ENCODE peak calls at places on chromosomes 6 and 20, in six cellular contexts. G, U, P, M, F and E are unnamed samples.

GRCh38 chr6:130147151-130147550 is 75.6 kb downstream of the SAMD3 start:
- DNase-seq in P (no peak), F (no peak), M (no peak), U (no peak), G (no peak), E (no peak)

GRCh38 chr6:44049163-44049988 is 77.9 kb downstream of the MRPL14 start:
- DNase-seq in G (peak; percentile 58), U (no peak), M (no peak), F (peak; percentile 66), P (no peak), E (no peak)

GRCh38 chr20:29689411-29690225 is 1567.8 kb upstream of the DEFB115 start:
- DNase-seq in G (no peak), U (peak; percentile 10), M (no peak), F (peak; percentile 60), P (no peak), E (no peak)

GRCh38 chr6:105192707-105193465 is 13.1 kb upstream of the POPDC3 start:
- DNase-seq in P (no peak), G (peak; percentile 86), M (no peak), F (peak; percentile 65), U (no peak), E (peak; percentile 75)

GRCh38 chr6:62371840-62372239 is 85.8 kb upstream of the KHDRBS2 start:
- DNase-seq in M (no peak), P (no peak), G (no peak), F (no peak), U (no peak), E (no peak)

GRCh38 chr6:9540534-9541126 is 874.2 kb downstream of the TFAP2A start:
- DNase-seq in F (peak; percentile 66), G (peak; percentile 49), M (no peak), U (no peak), P (no peak), E (no peak)

GRCh38 chr20:63177134-63177784 is 38.7 kb downstream of the YTHDF1 start:
- DNase-seq in F (no peak), U (no peak), M (no peak), G (no peak), P (no peak), E (no peak)

GRCh38 chr6:170271771-170272314 is 19.0 kb downstream of the DLL1 start:
- DNase-seq in F (no peak), M (no peak), G (no peak), U (peak; percentile 65), P (no peak), E (no peak)

GRCh38 chr6:153051801-153052200 is 49.3 kb upstream of the MTRF1L start:
- DNase-seq in F (no peak), P (no peak), M (no peak), U (no peak), G (no peak), E (no peak)

GRCh38 chr6:138986578-138986977 is 1.5 kb downstream of the REPS1 start:
- DNase-seq in G (peak; percentile 52), F (no peak), U (no peak), M (no peak), P (no peak), E (no peak)

GRCh38 chr6:125312478-125312877 is 10.7 kb upstream of the HDDC2 start:
- DNase-seq in P (no peak), M (no peak), F (no peak), G (no peak), U (no peak), E (no peak)

GRCh38 chr6:93592417-93592816 is 173.1 kb upstream of the EPHA7 start:
- DNase-seq in U (no peak), G (no peak), P (no peak), M (no peak), F (no peak), E (no peak)

GRCh38 chr6:168825226-168826077 is 384.5 kb downstream of the SMOC2 start:
- DNase-seq in G (no peak), P (no peak), U (no peak), M (no peak), F (no peak), E (no peak)

GRCh38 chr20:35171753-35172433 is at the start of gene PROCR:
- DNase-seq in M (peak; percentile 88), P (peak; percentile 98), U (peak; percentile 5), G (peak; percentile 95), F (peak; percentile 91), E (peak; percentile 57)

GRCh38 chr6:19303381-19303780 is 533.8 kb upstream of the ID4 start:
- DNase-seq in U (no peak), G (peak; percentile 17), P (no peak), F (no peak), M (no peak), E (no peak)

GRCh38 chr6:130385059-130385695 is 19.4 kb downstream of the TMEM200A start:
- DNase-seq in U (no peak), F (peak; percentile 60), G (no peak), P (no peak), M (no peak), E (peak; percentile 52)

GRCh38 chr6:73234732-73235131 is 9.4 kb upstream of the KHDC1L start:
- DNase-seq in P (no peak), U (no peak), M (no peak), G (peak; percentile 60), F (peak; percentile 88), E (peak; percentile 46)

GRCh38 chr6:113495521-113495920 is 361.6 kb upstream of the MARCKS start:
- DNase-seq in F (peak; percentile 88), U (no peak), M (no peak), P (no peak), G (peak; percentile 89), E (peak; percentile 40)

GRCh38 chr20:14984768-14985622 is 647.6 kb upstream of the FLRT3 start:
- DNase-seq in F (no peak), M (no peak), P (no peak), G (peak; percentile 47), U (no peak), E (no peak)

GRCh38 chr20:57704245-57704644 is 5.6 kb downstream of the PMEPA1 start:
- DNase-seq in F (no peak), P (no peak), U (no peak), G (no peak), M (no peak), E (no peak)

DNA sequence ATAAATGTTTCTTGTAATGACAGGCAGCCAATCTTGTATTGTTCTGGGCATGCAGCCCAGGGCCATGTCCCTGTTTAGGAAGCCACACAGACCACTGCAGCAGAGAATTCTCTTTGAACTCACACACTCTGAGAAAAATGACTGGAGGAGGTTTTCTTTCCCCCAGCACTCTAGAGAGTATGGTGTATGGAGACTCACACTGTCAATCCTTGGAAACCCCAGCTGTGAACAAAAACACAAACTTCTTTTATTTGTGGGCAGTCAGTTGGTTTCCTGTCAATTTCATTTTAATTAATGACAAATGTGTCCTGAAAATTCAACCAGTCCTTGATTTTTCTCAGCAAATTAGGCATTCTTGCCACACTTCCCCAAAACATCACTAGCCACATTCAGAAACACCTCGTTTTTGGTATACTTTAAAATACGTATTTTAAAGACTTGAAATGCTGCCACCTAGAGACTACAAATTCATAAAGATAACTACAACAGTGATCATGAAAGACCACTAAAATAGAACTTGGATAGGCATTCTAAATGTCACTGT is 52.9 kb upstream of the UFL1 start:
- DNase-seq in M (no peak), F (no peak), P (no peak), G (peak; percentile 6), U (no peak), E (no peak)
- TF ChIP-seq CTCF in M (no peak), F (no peak), P (no peak), G (no peak), U (no peak), E (no peak)

DNA sequence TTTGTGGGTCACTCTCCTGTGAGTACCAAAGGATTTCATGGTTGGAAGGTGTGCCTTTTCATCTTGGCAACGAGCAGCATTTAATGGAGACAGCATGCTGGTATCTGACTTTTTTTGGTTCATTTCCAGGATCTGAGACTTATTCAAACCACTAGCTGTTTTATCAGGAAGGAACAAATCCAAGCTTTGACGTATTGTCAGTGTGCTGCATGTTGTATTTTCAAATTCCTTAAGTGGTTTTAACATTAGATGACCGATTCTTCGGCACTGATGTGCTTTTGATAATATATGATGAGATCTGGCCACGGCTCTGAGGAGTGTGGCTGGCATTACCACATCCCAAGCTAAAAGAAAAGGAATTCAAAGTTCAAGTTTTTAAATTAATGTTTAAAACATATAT is 6.4 kb downstream of the RMND1 start:
- DNase-seq in P (no peak), F (peak; percentile 91), G (peak; percentile 97), M (no peak), U (no peak), E (peak; percentile 60)
- H3K4me3 ChIP-seq in P (no peak overlapping the region), F (no peak overlapping the region), G (no peak overlapping the region), M (no peak overlapping the region), U (no peak overlapping the region), E (no peak overlapping the region)

DNA sequence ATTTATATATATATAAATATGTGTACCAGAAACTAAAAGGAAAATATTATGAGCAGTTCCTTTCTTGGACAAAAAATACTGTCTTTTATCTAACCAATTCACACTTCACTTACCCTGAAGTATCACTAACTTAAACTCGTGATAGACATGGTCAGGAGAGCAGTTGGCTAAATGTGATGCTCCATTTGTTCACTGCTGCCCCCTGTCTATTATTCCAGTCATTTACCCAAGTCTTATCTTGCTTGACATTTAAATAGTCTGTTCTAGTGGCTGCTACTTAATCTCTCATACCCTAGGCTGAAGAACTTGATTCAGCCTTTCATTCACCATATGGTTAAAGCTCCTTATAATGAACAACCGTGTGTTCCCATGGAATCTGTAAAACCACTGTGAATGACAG is 789.6 kb upstream of the EYS start:
- DNase-seq in M (no peak), P (no peak), G (no peak), F (no peak), U (no peak), E (no peak)
- TF ChIP-seq CTCF in M (no peak), P (no peak), G (peak; percentile 32), F (no peak), U (no peak), E (no peak)

GRCh38 chr6:149567846-149568585 is 1.8 kb downstream of the GINM1 start:
- DNase-seq in G (no peak), M (no peak), P (no peak), U (no peak), F (no peak), E (no peak)
- H3K4me3 ChIP-seq in G (no peak overlapping the region), M (no peak overlapping the region), P (no peak overlapping the region), U (no peak overlapping the region), F (no peak overlapping the region), E (no peak overlapping the region)

GRCh38 chr6:151661509-151661908 is 146.0 kb upstream of the ESR1 start:
- DNase-seq in M (no peak), G (no peak), U (no peak), F (no peak), P (no peak), E (no peak)

GRCh38 chr6:151659212-151659611 is 148.3 kb upstream of the ESR1 start:
- DNase-seq in F (no peak), P (no peak), M (no peak), U (no peak), G (no peak), E (no peak)

GRCh38 chr6:151663559-151663958 is 143.9 kb upstream of the ESR1 start:
- DNase-seq in P (no peak), G (no peak), F (no peak), U (no peak), M (no peak), E (no peak)

GRCh38 chr6:151664390-151664789 is 143.1 kb upstream of the ESR1 start:
- DNase-seq in U (no peak), M (no peak), G (no peak), F (no peak), P (no peak), E (no peak)

GRCh38 chr6:151661928-151662327 is 145.6 kb upstream of the ESR1 start:
- DNase-seq in F (no peak), M (no peak), U (no peak), G (no peak), P (no peak), E (no peak)
- TF ChIP-seq CTCF in F (peak; percentile 16), M (no peak), U (no peak), G (peak; percentile 11), P (no peak), E (peak; percentile 31)